ENCODE peak calls at places on chromosomes 5 and 9, in six cellular contexts. B is brain microvascular endothelial cell, E is sigmoid colon, H is body of pancreas, F is pancreas, W is cardiac muscle cell. I is an unnamed sample. For H3K27me3, the result is how much of the 10 kb centered on the place peaks cover.

GRCh38 chr9:2023532-2023931 is 8.4 kb downstream of the SMARCA2 start:
- DNase-seq in B (no peak), E (no peak), H (no peak), F (no peak), W (no peak), I (no peak)

GRCh38 chr9:70539526-70539925 is 125.1 kb upstream of the KLF9 start:
- DNase-seq in B (no peak), E (no peak), H (no peak), F (no peak), W (no peak), I (no peak)

GRCh38 chr5:58240286-58240685 is 219.6 kb downstream of the PLK2 start:
- DNase-seq in B (peak), E (no peak), H (no peak), F (no peak), W (peak), I (peak)

GRCh38 chr5:149442563-149443182 is 63.6 kb upstream of the IL17B start:
- DNase-seq in B (peak), E (peak), H (peak), F (peak), W (peak), I (no peak)

GRCh38 chr5:151475378-151475777 is 28.0 kb downstream of the SLC36A1 start:
- DNase-seq in B (no peak), E (no peak), H (peak), F (no peak), W (no peak), I (no peak)

GRCh38 chr5:322942-323879 is 1.7 kb downstream of the AHRR start:
- DNase-seq in B (no peak), E (no peak), H (no peak), F (no peak), W (no peak), I (no peak)

GRCh38 chr5:96794757-96795156 is 13.0 kb downstream of the ERAP1 start:
- DNase-seq in B (no peak), E (no peak), H (no peak), F (no peak), W (no peak), I (no peak)

GRCh38 chr5:142342128-142342981 is 17.5 kb upstream of the SPRY4 start:
- DNase-seq in B (no peak), E (no peak), H (no peak), F (no peak), W (no peak), I (no peak)

GRCh38 chr5:56648460-56649034 is 166.8 kb upstream of the MAP3K1 start:
- DNase-seq in B (no peak), E (no peak), H (no peak), F (no peak), W (no peak), I (no peak)

GRCh38 chr9:5818424-5819142 is 14.3 kb downstream of the ERMP1 start:
- DNase-seq in B (no peak), E (no peak), H (no peak), F (no peak), W (no peak), I (no peak)

GRCh38 chr5:3303777-3304176 is 291.9 kb upstream of the IRX1 start:
- DNase-seq in B (no peak), E (no peak), H (no peak), F (no peak), W (peak), I (no peak)

GRCh38 chr9:114156658-114157421 is 1.5 kb downstream of the COL27A1 start:
- DNase-seq in B (peak), E (peak), H (peak), F (peak), W (peak), I (no peak)

GRCh38 chr5:142202282-142202681 is 93.7 kb downstream of the NDFIP1 start:
- DNase-seq in B (peak), E (no peak), H (no peak), F (no peak), W (peak), I (no peak)

GRCh38 chr5:143739741-143740140 is 72.2 kb upstream of the HMHB1 start:
- DNase-seq in B (no peak), E (no peak), H (no peak), F (no peak), W (no peak), I (no peak)

GRCh38 chr5:35030426-35030825 is 17.3 kb downstream of the AGXT2 start:
- DNase-seq in B (no peak), E (no peak), H (no peak), F (no peak), W (no peak), I (no peak)

GRCh38 chr5:149954798-149955197 is 5.8 kb upstream of the SLC26A2 start:
- DNase-seq in B (no peak), E (no peak), H (no peak), F (no peak), W (no peak), I (no peak)

GRCh38 chr9:21060919-21061561 is 16.7 kb downstream of the IFNB1 start:
- DNase-seq in B (peak), E (no peak), H (no peak), F (no peak), W (peak), I (no peak)

GRCh38 chr9:118330191-118330986 is 626.2 kb downstream of the TLR4 start:
- DNase-seq in B (no peak), E (no peak), H (no peak), F (no peak), W (no peak), I (no peak)

GRCh38 chr5:134128648-134128995 is 14.1 kb downstream of the TCF7 start:
- DNase-seq in B (no peak), E (no peak), H (no peak), F (no peak), W (no peak), I (no peak)

GRCh38 chr9:124625084-124625483 is 117.9 kb upstream of the NR5A1 start:
- DNase-seq in B (no peak), E (no peak), H (no peak), F (no peak), W (no peak), I (no peak)

GRCh38 chr5:59276886-59277514 is 616.5 kb downstream of the PDE4D start:
- DNase-seq in B (peak), E (peak), H (no peak), F (no peak), W (peak), I (no peak)

GRCh38 chr9:37496020-37496419 is 10.3 kb downstream of the POLR1E start:
- DNase-seq in B (no peak), E (no peak), H (no peak), F (no peak), W (no peak), I (no peak)

GRCh38 chr9:2297771-2298170 is 282.6 kb downstream of the SMARCA2 start:
- DNase-seq in B (no peak), E (no peak), H (no peak), F (no peak), W (peak), I (no peak)

GRCh38 chr5:110376281-110376916 is 350.1 kb downstream of the TMEM232 start:
- DNase-seq in B (peak), E (no peak), H (no peak), F (no peak), W (no peak), I (no peak)

GRCh38 chr9:116000748-116001329 is 152.8 kb upstream of the PAPPA start:
- DNase-seq in B (no peak), E (no peak), H (peak), F (no peak), W (no peak), I (no peak)

GRCh38 chr9:14283276-14283675 is 30.7 kb downstream of the NFIB start:
- DNase-seq in B (no peak), E (no peak), H (no peak), F (no peak), W (no peak), I (no peak)

GRCh38 chr5:77642915-77643653 is 4.6 kb upstream of the OTP start:
- DNase-seq in B (no peak), E (no peak), H (no peak), F (no peak), W (no peak), I (no peak)

DNA sequence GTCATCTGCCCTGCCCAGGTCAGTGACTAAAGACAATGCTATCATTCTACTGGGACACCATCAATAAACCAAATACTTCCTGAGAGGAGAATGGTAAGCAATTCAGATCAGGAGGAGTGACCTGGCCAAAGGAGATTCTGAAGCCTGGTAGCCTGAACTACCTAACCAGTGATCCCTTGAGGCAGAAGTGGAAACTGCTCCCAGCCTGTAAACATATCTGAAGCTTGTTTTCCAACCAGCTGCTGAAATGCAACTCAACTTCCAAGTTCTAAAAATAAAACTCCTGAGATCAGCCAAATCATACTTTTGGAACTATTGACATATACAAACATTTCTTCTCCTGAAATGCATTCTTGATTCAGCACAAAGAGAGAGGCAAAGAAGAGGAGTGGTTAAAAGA is 204.1 kb downstream of the EBF1 start:
- DNase-seq in B (peak), E (no peak), H (no peak), F (no peak), W (no peak), I (no peak)
- TF ChIP-seq CTCF in B (peak), E (no peak), H (no peak), F (no peak), W (no peak), I (no peak)

GRCh38 chr5:173003360-173003759 is 19.8 kb downstream of the ATP6V0E1 start:
- DNase-seq in B (no peak), E (no peak), H (no peak), F (no peak), W (no peak), I (no peak)

GRCh38 chr5:172999974-173000373 is 16.4 kb downstream of the ATP6V0E1 start:
- DNase-seq in B (no peak), E (no peak), H (no peak), F (no peak), W (no peak), I (no peak)

GRCh38 chr5:172999351-172999973 is 15.9 kb downstream of the ATP6V0E1 start:
- DNase-seq in B (no peak), E (no peak), H (no peak), F (no peak), W (no peak), I (no peak)

GRCh38 chr5:173001229-173001841 is 17.8 kb downstream of the ATP6V0E1 start:
- DNase-seq in B (no peak), E (no peak), H (no peak), F (no peak), W (no peak), I (no peak)

GRCh38 chr5:173004447-173004846 is 20.9 kb downstream of the ATP6V0E1 start:
- DNase-seq in B (no peak), E (no peak), H (no peak), F (no peak), W (no peak), I (no peak)
- H3K27me3 ChIP-seq in B (under half), E (under half), H (under half), F (under half), W (under half), I (under half)

GRCh38 chr9:120875954-120876841 is 790 bp downstream of the PHF19 start:
- DNase-seq in B (peak), E (peak), H (peak), F (peak), W (peak), I (peak)

GRCh38 chr9:120873512-120873911 is 3.5 kb downstream of the PHF19 start:
- DNase-seq in B (no peak), E (no peak), H (no peak), F (no peak), W (no peak), I (peak)

GRCh38 chr9:120874226-120874839 is 2.7 kb downstream of the PHF19 start:
- DNase-seq in B (no peak), E (no peak), H (no peak), F (no peak), W (no peak), I (no peak)

GRCh38 chr9:120875643-120875953 is 1.4 kb downstream of the PHF19 start:
- DNase-seq in B (no peak), E (no peak), H (no peak), F (no peak), W (no peak), I (no peak)

GRCh38 chr9:120874861-120875565 is 2.0 kb downstream of the PHF19 start:
- DNase-seq in B (no peak), E (no peak), H (no peak), F (no peak), W (no peak), I (no peak)
- H3K4me3 ChIP-seq in B (no peak), E (no peak), H (no peak), F (no peak), W (no peak), I (no peak)

DNA sequence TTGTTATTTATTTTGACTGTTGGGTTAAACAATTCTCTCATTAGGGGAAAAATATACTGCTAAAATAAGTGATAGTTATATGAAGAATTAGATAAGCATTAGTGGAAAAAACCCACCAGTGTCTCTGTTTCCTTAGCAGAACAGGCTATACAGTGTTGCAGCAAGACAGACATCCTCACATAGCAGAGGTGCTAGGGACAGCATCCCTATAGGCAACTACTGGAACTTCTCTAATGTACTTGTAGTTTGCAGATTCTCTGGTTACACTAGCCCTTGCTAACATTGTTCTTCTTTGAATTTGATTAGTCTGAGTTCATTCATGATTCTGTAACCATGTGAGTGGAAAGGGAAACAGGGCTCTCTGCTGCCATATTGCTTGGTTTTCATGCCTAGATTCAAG is 661.8 kb upstream of the RGMB start:
- DNase-seq in B (peak), E (no peak), H (no peak), F (no peak), W (no peak), I (no peak)
- TF ChIP-seq CTCF in B (peak), E (no peak), H (no peak), F (no peak), W (no peak), I (no peak)

GRCh38 chr9:97386733-97387503 is 25.0 kb upstream of the TDRD7 start:
- DNase-seq in B (peak), E (no peak), H (peak), F (peak), W (peak), I (no peak)
- H3K27me3 ChIP-seq in B (under half), E (under half), H (under half), F (under half), W (under half), I (under half)